ENCODE peak calls at places on chromosomes 3 and 15, in eight cellular contexts. R is mammary epithelial cell; X is stimulated activated naive B cell treated with anti-CD40 and anti-IgM and Interleukin-4, amounts not matched to agents 10 μg/mL and 1 μg/mL and 100 μg/mL, for 72 hours; O is anterior cingulate cortex; Q is G401; S is NCI-H1092; A is activated CD4-positive, alpha-beta T cell treated with anti-CD3 and anti-CD28 coated beads, Interleukin-2, amount 10 ng/mL, durations not matched to agents 7 days and 5 days; V is central memory CD4-positive, alpha-beta T cell. U is an unnamed sample.

GRCh38 chr15:25087137-25087536 is 132.3 kb downstream of the SNRPN start:
- DNase-seq in R (no peak), X (no peak), O (no peak), Q (no peak), S (no peak), A (no peak), V (no peak), U (no peak)

GRCh38 chr15:81498314-81498713 is 124.3 kb upstream of the TMC3 start:
- DNase-seq in R (no peak), X (no peak), O (no peak), Q (no peak), S (no peak), A (no peak), V (no peak), U (no peak)

GRCh38 chr3:15805756-15806266 is 8.0 kb upstream of the ANKRD28 start:
- DNase-seq in R (no peak), X (no peak), O (no peak), Q (no peak), S (no peak), A (no peak), V (no peak), U (no peak)

GRCh38 chr15:81339851-81340250 is 15.9 kb upstream of the STARD5 start:
- DNase-seq in R (no peak), X (no peak), O (no peak), Q (no peak), S (no peak), A (no peak), V (no peak), U (no peak)

GRCh38 chr3:51501833-51502561 is 2.2 kb upstream of the DCAF1 start:
- DNase-seq in R (peak; percentile 39), X (peak; percentile 66), O (peak; percentile 83), Q (peak; percentile 84), S (peak; percentile 54), A (peak; percentile 84), V (peak; percentile 64), U (peak; percentile 37)

GRCh38 chr15:67189326-67190051 is 65.0 kb downstream of the AAGAB start:
- DNase-seq in R (no peak), X (no peak), O (no peak), Q (peak; percentile 23), S (no peak), A (no peak), V (no peak), U (no peak)

GRCh38 chr3:64392001-64392400 is 166.7 kb upstream of the PRICKLE2 start:
- DNase-seq in R (no peak), X (no peak), O (no peak), Q (no peak), S (no peak), A (no peak), V (no peak), U (no peak)

GRCh38 chr3:184169896-184170875 is 4.5 kb upstream of the AP2M1 start:
- DNase-seq in R (no peak), X (no peak), O (no peak), Q (no peak), S (no peak), A (no peak), V (no peak), U (no peak)

GRCh38 chr3:16723994-16724393 is 118.8 kb upstream of the DAZL start:
- DNase-seq in R (peak; percentile 30), X (no peak), O (no peak), Q (peak; percentile 26), S (no peak), A (no peak), V (no peak), U (no peak)

GRCh38 chr15:69034352-69034751 is 19.9 kb downstream of the NOX5 start:
- DNase-seq in R (peak; percentile 95), X (no peak), O (no peak), Q (no peak), S (no peak), A (no peak), V (no peak), U (no peak)

GRCh38 chr3:89314454-89314853 is 207.0 kb downstream of the EPHA3 start:
- DNase-seq in R (peak; percentile 35), X (no peak), O (peak; percentile 8), Q (no peak), S (no peak), A (no peak), V (no peak), U (no peak)

GRCh38 chr15:58466566-58466965 is 34.8 kb downstream of the LIPC start:
- DNase-seq in R (no peak), X (no peak), O (no peak), Q (no peak), S (no peak), A (no peak), V (no peak), U (no peak)

GRCh38 chr15:38112406-38112805 is 140.2 kb upstream of the SPRED1 start:
- DNase-seq in R (no peak), X (no peak), O (no peak), Q (no peak), S (no peak), A (no peak), V (no peak), U (no peak)

GRCh38 chr3:171282041-171282440 is 178.2 kb downstream of the TNIK start:
- DNase-seq in R (no peak), X (no peak), O (no peak), Q (peak; percentile 60), S (no peak), A (no peak), V (no peak), U (no peak)

GRCh38 chr3:31377045-31377642 is 155.6 kb upstream of the STT3B start:
- DNase-seq in R (peak; percentile 93), X (no peak), O (no peak), Q (no peak), S (no peak), A (peak; percentile 25), V (peak; percentile 51), U (peak; percentile 20)

GRCh38 chr3:127157181-127157828 is 35.6 kb upstream of the PRR23E start:
- DNase-seq in R (no peak), X (no peak), O (no peak), Q (no peak), S (peak; percentile 91), A (no peak), V (no peak), U (peak; percentile 68)

GRCh38 chr15:73851679-73852078 is 21.7 kb upstream of the TBC1D21 start:
- DNase-seq in R (peak; percentile 50), X (no peak), O (no peak), Q (no peak), S (no peak), A (peak; percentile 73), V (no peak), U (no peak)

GRCh38 chr3:21645121-21645897 is 105.7 kb downstream of the ZNF385D start:
- DNase-seq in R (no peak), X (no peak), O (peak; percentile 5), Q (no peak), S (no peak), A (no peak), V (no peak), U (no peak)

GRCh38 chr15:59099162-59099685 is 5.7 kb upstream of the CCNB2 start:
- DNase-seq in R (no peak), X (no peak), O (no peak), Q (no peak), S (no peak), A (no peak), V (no peak), U (no peak)

GRCh38 chr3:99484871-99485270 is 153.5 kb upstream of the COL8A1 start:
- DNase-seq in R (no peak), X (no peak), O (no peak), Q (no peak), S (no peak), A (no peak), V (no peak), U (no peak)

GRCh38 chr15:49656734-49657133 is 35.9 kb downstream of the DTWD1 start:
- DNase-seq in R (no peak), X (no peak), O (no peak), Q (no peak), S (no peak), A (no peak), V (no peak), U (no peak)

GRCh38 chr3:195015021-195015420 is 255.9 kb downstream of the XXYLT1 start:
- DNase-seq in R (peak; percentile 38), X (no peak), O (no peak), Q (no peak), S (no peak), A (no peak), V (no peak), U (no peak)

GRCh38 chr3:158696618-158697017 is 24.2 kb upstream of the LXN start:
- DNase-seq in R (no peak), X (no peak), O (no peak), Q (no peak), S (no peak), A (no peak), V (no peak), U (no peak)

GRCh38 chr15:52143862-52144261 is 31.3 kb upstream of the BCL2L10 start:
- DNase-seq in R (peak; percentile 35), X (no peak), O (no peak), Q (no peak), S (no peak), A (no peak), V (no peak), U (no peak)

GRCh38 chr3:175672119-175672689 is 813.1 kb downstream of the NAALADL2 start:
- DNase-seq in R (no peak), X (no peak), O (no peak), Q (peak; percentile 12), S (no peak), A (no peak), V (no peak), U (no peak)

GRCh38 chr15:22844421-22845288 is 6.2 kb downstream of the NIPA2 start:
- DNase-seq in R (no peak), X (no peak), O (no peak), Q (no peak), S (no peak), A (no peak), V (no peak), U (no peak)

GRCh38 chr15:66017009-66017408 is 147.7 kb downstream of the RAB11A start:
- DNase-seq in R (no peak), X (no peak), O (no peak), Q (no peak), S (no peak), A (no peak), V (no peak), U (no peak)

GRCh38 chr3:124770341-124771082 is 40.3 kb downstream of the UMPS start:
- DNase-seq in R (no peak), X (no peak), O (peak; percentile 55), Q (no peak), S (no peak), A (no peak), V (no peak), U (no peak)

GRCh38 chr15:39850436-39850835 is 67.8 kb upstream of the FSIP1 start:
- DNase-seq in R (no peak), X (no peak), O (no peak), Q (no peak), S (no peak), A (no peak), V (no peak), U (no peak)

GRCh38 chr3:9912294-9912935 is 4.5 kb upstream of the IL17RC start:
- DNase-seq in R (peak; percentile 88), X (no peak), O (no peak), Q (no peak), S (no peak), A (no peak), V (peak; percentile 48), U (no peak)

GRCh38 chr3:139601191-139601961 is 61.8 kb upstream of the RBP1 start:
- DNase-seq in R (peak; percentile 91), X (no peak), O (no peak), Q (no peak), S (no peak), A (no peak), V (no peak), U (no peak)

GRCh38 chr15:63565784-63566183 is 31.4 kb upstream of the FBXL22 start:
- DNase-seq in R (no peak), X (no peak), O (no peak), Q (peak; percentile 53), S (no peak), A (no peak), V (no peak), U (no peak)

GRCh38 chr15:31300208-31300661 is 26.4 kb upstream of the KLF13 start:
- DNase-seq in R (no peak), X (no peak), O (peak; percentile 94), Q (peak; percentile 55), S (peak; percentile 44), A (peak; percentile 3), V (no peak), U (no peak)

GRCh38 chr15:35481992-35482391 is 64.0 kb downstream of the DPH6 start:
- DNase-seq in R (peak; percentile 95), X (no peak), O (no peak), Q (no peak), S (no peak), A (no peak), V (no peak), U (no peak)

U was measured in NCI-H510A treated with DMSO at 0.1 percent for 48 hours.